ENCODE peak calls at places on chromosomes 2 and 18, in five cellular contexts. W is AG20443, I is amygdala, Q is cardiac septum, L is LoVo. E is an unnamed sample.

GRCh38 chr2:168244318-168244717 is 3.1 kb downstream of the STK39 start:
- DNase-seq in L (no peak), I (no peak), W (no peak), Q (no peak), E (peak; percentile 89)

GRCh38 chr18:37389684-37390368 is 175.8 kb downstream of the CELF4 start:
- DNase-seq in I (no peak), L (no peak), W (no peak), Q (no peak), E (no peak)

GRCh38 chr2:55916473-55917049 is 7.0 kb downstream of the EFEMP1 start:
- DNase-seq in I (no peak), Q (no peak), L (no peak), W (no peak), E (no peak)

GRCh38 chr2:190978389-190979053 is 35.5 kb downstream of the STAT1 start:
- DNase-seq in Q (no peak), I (no peak), L (no peak), W (no peak), E (no peak)

GRCh38 chr2:24083567-24084385 is 858 bp downstream of the TP53I3 start:
- DNase-seq in W (peak; percentile 67), Q (no peak), L (peak; percentile 91), I (no peak), E (peak; percentile 83)

GRCh38 chr2:66364495-66364992 is 70.4 kb upstream of the MEIS1 start:
- DNase-seq in W (peak; percentile 32), Q (no peak), L (peak; percentile 75), I (no peak), E (peak; percentile 38)

GRCh38 chr2:48428449-48428848 is 101.5 kb upstream of the STON1 start:
- DNase-seq in Q (no peak), L (no peak), W (no peak), I (no peak), E (no peak)

GRCh38 chr2:228747478-228747877 is 523.6 kb downstream of the PID1 start:
- DNase-seq in L (no peak), I (no peak), W (no peak), Q (no peak), E (peak; percentile 24)

GRCh38 chr2:141946016-141946415 is 184.8 kb downstream of the LRP1B start:
- DNase-seq in L (no peak), W (no peak), I (no peak), Q (no peak), E (no peak)

GRCh38 chr2:71460595-71461303 is 7.4 kb downstream of the DYSF start:
- DNase-seq in W (peak; percentile 69), I (no peak), L (no peak), Q (peak; percentile 71), E (no peak)

GRCh38 chr2:66431840-66432511 is 2.9 kb upstream of the MEIS1 start:
- DNase-seq in W (no peak), I (no peak), L (no peak), Q (no peak), E (no peak)